ENCODE peak calls at places on chromosomes 6 and 20, in nine cellular contexts. M is dorsolateral prefrontal cortex, C is adrenal gland, N is IMR-90, L is fibroblast of lung, K is hepatocyte, Y is Caco-2, I is ovary, Z is uterus. P is an unnamed sample. For H3K27me3, the result is how much of the 10 kb centered on the place peaks cover.

GRCh38 chr20:44433751-44434538 is 41.7 kb upstream of the TTPAL start:
- DNase-seq in C (peak), M (no peak), Z (no peak), Y (peak), N (no peak), K (peak), L (no peak), I (no peak), P (no peak)

GRCh38 chr6:87941556-87942358 is 105.9 kb upstream of the SPACA1 start:
- DNase-seq in Y (no peak), M (no peak), N (no peak), C (no peak), K (no peak), Z (no peak), L (no peak), I (no peak), P (no peak)

GRCh38 chr6:143965503-143966171 is 42.4 kb downstream of the PLAGL1 start:
- DNase-seq in I (no peak), N (peak), Z (no peak), K (no peak), L (peak), C (no peak), M (no peak), Y (no peak), P (no peak)

GRCh38 chr6:161272600-161273355 is 1.1 kb downstream of the AGPAT4 start:
- DNase-seq in Y (no peak), Z (no peak), C (no peak), M (peak), N (peak), I (peak), K (peak), L (peak), P (no peak)

GRCh38 chr6:105469951-105470350 is 67.1 kb upstream of the PREP start:
- DNase-seq in Z (no peak), C (no peak), N (no peak), Y (peak), I (no peak), K (peak), L (no peak), M (no peak), P (no peak)

GRCh38 chr6:7758456-7758855 is 32.6 kb downstream of the BMP6 start:
- DNase-seq in M (no peak), L (peak), C (no peak), N (peak), Z (no peak), I (no peak), K (no peak), Y (no peak), P (no peak)

GRCh38 chr20:41232971-41233926 is 84.3 kb downstream of the ZHX3 start:
- DNase-seq in K (peak), N (peak), C (no peak), M (no peak), L (peak), Y (no peak), Z (no peak), I (no peak), P (no peak)

GRCh38 chr20:35091808-35092523 is 641 bp downstream of the TRPC4AP start:
- DNase-seq in K (peak), I (no peak), C (no peak), M (no peak), Y (no peak), N (peak), L (peak), Z (no peak), P (no peak)

GRCh38 chr20:41482647-41483552 is 116.3 kb upstream of the EMILIN3 start:
- DNase-seq in K (no peak), M (no peak), I (no peak), C (no peak), Z (no peak), Y (no peak), L (peak), N (peak), P (no peak)

GRCh38 chr20:32870489-32870888 is 11.8 kb downstream of the EFCAB8 start:
- DNase-seq in N (no peak), Z (no peak), M (no peak), I (no peak), Y (no peak), K (no peak), C (no peak), L (no peak), P (no peak)

GRCh38 chr6:18997375-18997826 is 610.3 kb downstream of the RNF144B start:
- DNase-seq in I (no peak), N (peak), M (no peak), Z (no peak), Y (peak), K (peak), L (peak), C (no peak), P (no peak)

GRCh38 chr6:33577106-33577535 is 3.0 kb downstream of the BAK1 start:
- DNase-seq in N (no peak), K (no peak), C (peak), Y (no peak), I (peak), Z (no peak), L (no peak), M (no peak), P (peak)

GRCh38 chr6:20211941-20212391 is 303 bp downstream of the MBOAT1 start:
- DNase-seq in Z (no peak), C (no peak), M (no peak), N (no peak), Y (peak), L (no peak), K (peak), I (no peak), P (no peak)

GRCh38 chr6:10531942-10532341 is 10.8 kb downstream of the GCNT2 start:
- DNase-seq in N (no peak), M (no peak), K (no peak), L (no peak), I (no peak), Y (no peak), Z (no peak), C (peak), P (no peak)

GRCh38 chr6:105981002-105981887 is 104.9 kb upstream of the PRDM1 start:
- DNase-seq in I (peak), Y (no peak), N (no peak), K (no peak), M (peak), C (no peak), L (no peak), Z (no peak), P (peak)

GRCh38 chr6:9623228-9623832 is 791.5 kb downstream of the TFAP2A start:
- DNase-seq in Y (no peak), I (no peak), Z (no peak), M (no peak), K (no peak), N (no peak), C (no peak), L (no peak), P (no peak)

GRCh38 chr6:7615611-7616383 is 25.8 kb downstream of the SNRNP48 start:
- DNase-seq in M (peak), N (peak), I (peak), Y (peak), C (no peak), L (peak), K (peak), Z (no peak), P (no peak)

GRCh38 chr6:38489951-38490350 is 149.8 kb downstream of the BTBD9 start:
- DNase-seq in K (no peak), Y (no peak), C (no peak), L (peak), Z (no peak), I (no peak), M (peak), N (peak), P (no peak)

GRCh38 chr6:155033021-155033801 is 38.1 kb downstream of the TIAM2 start:
- DNase-seq in N (no peak), K (no peak), L (no peak), C (no peak), Z (no peak), M (no peak), Y (no peak), I (no peak), P (no peak)

GRCh38 chr20:48760403-48760889 is 67.4 kb downstream of the PREX1 start:
- DNase-seq in Z (no peak), M (no peak), K (no peak), C (no peak), I (no peak), L (no peak), Y (no peak), N (peak), P (peak)

GRCh38 chr20:47008842-47009518 is 114.3 kb downstream of the EYA2 start:
- DNase-seq in L (no peak), Z (no peak), K (no peak), I (no peak), N (no peak), C (no peak), M (no peak), Y (peak), P (peak)

GRCh38 chr6:6820688-6821238 is 232.2 kb downstream of the LY86 start:
- DNase-seq in K (peak), C (no peak), Y (no peak), L (no peak), M (no peak), N (no peak), I (no peak), Z (no peak), P (no peak)

GRCh38 chr6:44667668-44668390 is 280.3 kb downstream of the CDC5L start:
- DNase-seq in C (peak), N (no peak), I (no peak), K (peak), M (no peak), Z (no peak), L (no peak), Y (peak), P (no peak)

GRCh38 chr6:4169028-4169789 is 33.8 kb upstream of the ECI2 start:
- DNase-seq in Y (no peak), K (no peak), I (no peak), C (no peak), M (no peak), Z (no peak), N (peak), L (peak), P (no peak)

GRCh38 chr6:5878792-5879191 is 127.9 kb downstream of the NRN1 start:
- DNase-seq in M (no peak), N (no peak), I (no peak), L (no peak), Z (no peak), Y (no peak), C (no peak), K (no peak), P (no peak)

GRCh38 chr20:60057866-60058807 is 99.9 kb downstream of the CDH26 start:
- DNase-seq in I (no peak), N (peak), K (peak), Z (peak), Y (no peak), L (peak), C (peak), M (no peak), P (peak)

GRCh38 chr20:57244221-57244585 is 22.2 kb downstream of the BMP7 start:
- DNase-seq in L (no peak), M (no peak), Z (peak), Y (no peak), C (no peak), N (no peak), K (no peak), I (no peak), P (no peak)

GRCh38 chr6:75147512-75147911 is 58.3 kb downstream of the COL12A1 start:
- DNase-seq in M (no peak), Y (no peak), I (no peak), Z (no peak), K (no peak), N (peak), C (no peak), L (peak), P (no peak)

GRCh38 chr20:54429364-54429763 is 46.0 kb upstream of the DOK5 start:
- DNase-seq in Z (no peak), Y (no peak), K (no peak), L (no peak), N (no peak), M (no peak), I (no peak), C (no peak), P (no peak)

GRCh38 chr6:100134703-100135102 is 140.7 kb upstream of the MCHR2 start:
- DNase-seq in L (no peak), I (no peak), N (peak), Z (no peak), C (no peak), Y (no peak), K (no peak), M (no peak), P (no peak)

GRCh38 chr6:101413773-101414172 is 20.3 kb downstream of the GRIK2 start:
- DNase-seq in N (no peak), M (no peak), I (no peak), Y (no peak), Z (no peak), L (no peak), K (no peak), C (no peak), P (no peak)

GRCh38 chr6:166602928-166603690 is 16.6 kb upstream of the RAMACL start:
- DNase-seq in I (no peak), C (no peak), N (no peak), Y (no peak), M (no peak), K (no peak), Z (no peak), L (no peak), P (no peak)

GRCh38 chr6:2468601-2468955 is 223.2 kb upstream of the GMDS start:
- DNase-seq in M (no peak), C (no peak), N (no peak), L (no peak), I (no peak), K (no peak), Z (no peak), Y (no peak), P (no peak)

GRCh38 chr6:116008470-116009229 is 52.0 kb downstream of the FRK start:
- DNase-seq in L (peak), C (peak), Y (no peak), I (no peak), Z (no peak), M (no peak), N (peak), K (no peak), P (no peak)

GRCh38 chr6:71252960-71253359 is 35.7 kb upstream of the OGFRL1 start:
- DNase-seq in C (no peak), Z (no peak), M (no peak), N (no peak), I (no peak), L (no peak), Y (no peak), K (no peak), P (no peak)

GRCh38 chr6:150116195-150116800 is 26.5 kb upstream of the PPP1R14C start:
- DNase-seq in Z (no peak), K (no peak), N (no peak), M (no peak), C (no peak), I (no peak), L (no peak), Y (no peak), P (no peak)

GRCh38 chr20:25058797-25059486 is 1.0 kb upstream of the ACSS1 start:
- DNase-seq in N (peak), Y (peak), K (peak), Z (peak), M (peak), I (no peak), C (peak), L (no peak), P (peak)
- H3K27me3 ChIP-seq in N (half or more), Y (under half), K (under half), Z (under half), M (under half), I (under half), C (under half), L (under half), P (under half)

DNA sequence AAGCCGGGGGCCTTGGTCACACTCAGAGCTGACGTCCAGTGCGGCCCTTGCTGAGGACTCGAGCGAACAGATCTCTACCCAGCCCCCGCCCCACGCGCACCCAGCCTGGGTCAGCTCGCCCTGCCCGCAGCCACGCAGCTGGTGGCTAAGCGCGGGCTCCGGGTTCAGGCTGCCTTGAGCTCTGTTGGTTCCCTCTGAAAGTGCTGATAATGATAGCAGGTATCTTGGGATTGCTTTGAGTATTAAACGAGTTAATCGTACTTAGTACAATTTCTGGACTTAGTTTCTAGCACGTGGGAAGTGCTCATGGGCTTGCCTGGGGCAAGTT is 88.1 kb upstream of the TGM3 start:
- DNase-seq in Z (no peak), I (no peak), C (no peak), Y (no peak), N (no peak), M (no peak), L (no peak), K (no peak), P (no peak)
- TF ChIP-seq CTCF in Z (no peak), I (no peak), C (no peak), Y (no peak), N (no peak), M (peak), L (no peak), K (no peak), P (no peak)

GRCh38 chr6:128517124-128517523 is 3.3 kb downstream of the PTPRK start:
- DNase-seq in L (no peak), I (no peak), K (no peak), Z (no peak), N (no peak), M (no peak), Y (no peak), C (no peak), P (no peak)
- H3K27me3 ChIP-seq in L (under half), I (under half), K (under half), Z (under half), N (under half), M (under half), Y (under half), C (under half), P (under half)

GRCh38 chr6:111849298-111849697 is 24.0 kb downstream of the FYN start:
- DNase-seq in N (no peak), I (no peak), K (no peak), Y (no peak), M (no peak), Z (no peak), C (no peak), L (no peak), P (no peak)
- TF ChIP-seq CTCF in N (no peak), I (no peak), K (no peak), Y (no peak), M (no peak), Z (no peak), C (no peak), L (no peak), P (no peak)

GRCh38 chr20:62561182-62561581 is 81.1 kb upstream of the SLCO4A1 start:
- DNase-seq in N (no peak), Z (no peak), K (no peak), L (no peak), Y (no peak), I (no peak), C (no peak), M (no peak), P (no peak)

GRCh38 chr20:62561948-62562347 is 80.4 kb upstream of the SLCO4A1 start:
- DNase-seq in Z (no peak), Y (no peak), M (no peak), N (no peak), C (no peak), L (no peak), I (no peak), K (no peak), P (no peak)

GRCh38 chr20:62557999-62558408 is 82.2 kb upstream of the GATA5 start:
- DNase-seq in N (no peak), I (no peak), Z (no peak), C (no peak), M (no peak), Y (no peak), L (no peak), K (no peak), P (no peak)

GRCh38 chr20:62558779-62559178 is 83.0 kb upstream of the GATA5 start:
- DNase-seq in Y (no peak), M (no peak), K (no peak), C (no peak), L (no peak), N (no peak), I (no peak), Z (no peak), P (no peak)

GRCh38 chr20:62560162-62560561 is 82.1 kb upstream of the SLCO4A1 start:
- DNase-seq in K (no peak), I (no peak), L (no peak), Y (no peak), M (no peak), Z (no peak), C (no peak), N (no peak), P (no peak)
- H3K27me3 ChIP-seq in K (under half), I (under half), L (under half), Y (under half), M (under half), Z (under half), C (under half), N (half or more), P (under half)

DNA sequence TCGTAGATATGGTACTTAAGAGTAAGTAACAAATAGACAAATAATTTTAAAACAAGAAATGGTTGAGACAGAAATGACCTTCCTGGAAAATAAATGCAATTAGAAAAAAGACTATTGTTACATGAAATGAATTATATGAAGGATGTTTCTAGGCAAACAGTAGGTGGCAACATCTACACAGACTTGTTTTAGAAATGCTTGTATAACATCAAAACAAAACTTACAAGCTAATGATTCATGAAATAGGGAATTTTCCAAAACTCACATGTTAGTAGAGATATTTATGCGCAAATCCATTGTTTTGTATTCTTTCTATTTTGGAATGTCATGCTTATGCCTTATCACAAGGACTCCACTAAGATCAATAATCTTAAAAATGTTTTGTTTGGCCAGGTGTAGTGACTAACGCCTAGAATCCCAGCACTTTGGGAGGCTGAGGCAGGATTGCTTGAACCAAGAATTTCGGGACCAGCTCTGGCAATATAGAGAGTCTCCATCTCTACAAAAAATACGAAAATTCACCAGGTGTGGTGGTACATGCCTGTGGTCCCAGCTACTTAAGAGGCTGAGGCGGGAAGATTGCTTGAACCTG is 32.3 kb upstream of the LGSN start:
- DNase-seq in I (no peak), C (no peak), Y (no peak), L (peak), Z (no peak), K (peak), M (no peak), N (peak), P (no peak)
- TF ChIP-seq CTCF in I (no peak), C (peak), Y (peak), L (no peak), Z (no peak), K (peak), M (peak), N (peak), P (peak)

GRCh38 chr20:22582960-22583772 is 1.2 kb downstream of the FOXA2 start:
- DNase-seq in K (peak), Y (peak), L (no peak), N (no peak), C (no peak), M (no peak), I (no peak), Z (no peak), P (no peak)

GRCh38 chr20:22585786-22586493 is 1.6 kb upstream of the FOXA2 start:
- DNase-seq in M (no peak), K (no peak), I (no peak), L (no peak), N (no peak), Y (no peak), C (no peak), Z (no peak), P (no peak)

GRCh38 chr20:22583773-22584629 is at the start of gene FOXA2:
- DNase-seq in N (no peak), L (no peak), M (no peak), Y (peak), Z (no peak), C (no peak), I (no peak), K (peak), P (no peak)

GRCh38 chr20:22584922-22585785 is 782 bp upstream of the FOXA2 start:
- DNase-seq in I (no peak), L (no peak), Y (peak), K (peak), C (no peak), M (no peak), N (no peak), Z (no peak), P (no peak)

DNA sequence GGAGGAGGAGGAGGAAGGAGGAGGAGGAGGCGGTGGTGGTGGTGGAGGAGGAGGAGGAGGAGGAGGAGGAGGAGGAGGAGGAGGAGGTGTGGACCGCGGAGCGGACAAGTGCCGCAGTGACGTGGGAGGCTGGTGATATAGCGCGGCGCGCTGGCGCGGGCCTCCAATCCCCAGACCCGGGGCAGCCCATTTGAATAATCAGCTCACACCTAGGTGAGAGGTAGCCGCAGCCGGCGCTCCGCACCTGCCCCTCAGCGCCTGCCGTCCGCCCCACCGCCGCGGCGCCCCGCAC is 204 bp upstream of the FOXA2 start:
- DNase-seq in Z (no peak), N (no peak), C (no peak), M (no peak), I (no peak), Y (peak), K (peak), L (no peak), P (no peak)
- H3K27me3 ChIP-seq in Z (half or more), N (half or more), C (half or more), M (half or more), I (under half), Y (under half), K (half or more), L (under half), P (half or more)